ENCODE peak calls at places on chromosome 19, in four cellular contexts. S is IMR-90, A is lower lobe of right lung, O is suprapubic skin. C is an unnamed sample.

GRCh38 chr19:38210458-38210987 is 13.5 kb downstream of the DPF1 start:
- DNase-seq in S (peak; percentile 28), A (no peak), O (peak; percentile 77), C (no peak)

GRCh38 chr19:48206402-48207093 is 36.1 kb downstream of the ZSWIM9 start:
- DNase-seq in S (no peak), A (peak; percentile 80), O (no peak), C (no peak)

GRCh38 chr19:2057484-2058469 is 6.7 kb upstream of the MKNK2 start:
- DNase-seq in S (no peak), A (no peak), O (no peak), C (no peak)

GRCh38 chr19:32652893-32653625 is 21.9 kb downstream of the ANKRD27 start:
- DNase-seq in S (peak; percentile 81), A (peak; percentile 79), O (no peak), C (no peak)

GRCh38 chr19:50667177-50667758 is 18.0 kb downstream of the C19orf81 start:
- DNase-seq in S (no peak), A (no peak), O (no peak), C (no peak)

GRCh38 chr19:38290631-38291147 is 13.4 kb upstream of the C19orf33 start:
- DNase-seq in S (peak; percentile 98), A (peak; percentile 79), O (no peak), C (no peak)

GRCh38 chr19:48556163-48556562 is 4.2 kb downstream of the SULT2B1 start:
- DNase-seq in S (peak; percentile 69), A (no peak), O (no peak), C (no peak)

GRCh38 chr19:58044886-58045285 is 11.1 kb downstream of the ZSCAN1 start:
- DNase-seq in S (no peak), A (no peak), O (no peak), C (no peak)

GRCh38 chr19:10122066-10122465 is 2.4 kb upstream of the EIF3G start:
- DNase-seq in S (peak; percentile 70), A (no peak), O (no peak), C (no peak)

GRCh38 chr19:29663861-29664752 is 1.2 kb upstream of the PLEKHF1 start:
- DNase-seq in S (peak; percentile 33), A (no peak), O (no peak), C (no peak)

GRCh38 chr19:8580710-8581281 is 3.6 kb upstream of the MYO1F start:
- DNase-seq in S (peak; percentile 66), A (peak; percentile 89), O (peak; percentile 89), C (no peak)

GRCh38 chr19:15448778-15449619 is 757 bp downstream of the WIZ start:
- DNase-seq in S (no peak), A (no peak), O (no peak), C (no peak)

GRCh38 chr19:35986664-35987570 is 8.1 kb upstream of the SDHAF1 start:
- DNase-seq in S (no peak), A (peak; percentile 68), O (no peak), C (no peak)

GRCh38 chr19:14214580-14214979 is 8.6 kb upstream of the ADGRL1 start:
- DNase-seq in S (no peak), A (no peak), O (no peak), C (no peak)

GRCh38 chr19:35347171-35347929 is at the start of gene FFAR1:
- DNase-seq in S (no peak), A (peak; percentile 43), O (peak; percentile 47), C (no peak)

GRCh38 chr19:49165865-49166301 is 8.3 kb downstream of the TRPM4 start:
- DNase-seq in S (no peak), A (no peak), O (no peak), C (no peak)

DNA sequence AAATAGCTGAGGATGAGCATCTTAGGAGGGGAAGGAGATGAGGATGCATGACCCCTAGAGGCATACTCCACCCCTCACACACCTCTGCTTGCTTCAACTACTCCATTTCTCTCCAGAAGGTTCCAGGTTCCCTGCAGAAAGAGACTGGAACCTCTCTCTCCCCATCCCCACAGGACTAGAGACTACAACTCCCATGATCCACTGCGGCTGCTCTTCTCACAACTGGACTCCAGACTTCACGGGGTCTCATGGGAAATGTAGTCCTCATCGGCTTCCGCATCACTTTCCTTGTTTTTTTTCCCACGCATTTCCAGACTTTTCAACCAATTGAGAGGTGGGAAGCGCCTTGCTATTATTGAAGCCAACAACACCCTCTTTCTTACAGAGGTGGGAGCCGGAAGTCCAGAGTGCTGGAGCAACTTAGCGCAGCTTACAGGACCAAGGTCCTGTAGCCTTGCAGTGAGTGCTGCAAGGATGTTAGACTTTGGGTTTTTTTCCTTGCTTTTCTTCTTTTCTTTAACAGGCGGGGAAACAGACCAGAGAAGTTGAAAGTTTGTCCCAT is 13.9 kb upstream of the CACNG6 start:
- DNase-seq in S (peak; percentile 78), A (peak; percentile 72), O (no peak), C (no peak)
- H3K4me3 ChIP-seq in S (peak overlapping the region; percentile 55), A (peak overlapping the region; percentile 40), O (peak overlapping the region; percentile 37), C (peak overlapping the region; percentile 50)

DNA sequence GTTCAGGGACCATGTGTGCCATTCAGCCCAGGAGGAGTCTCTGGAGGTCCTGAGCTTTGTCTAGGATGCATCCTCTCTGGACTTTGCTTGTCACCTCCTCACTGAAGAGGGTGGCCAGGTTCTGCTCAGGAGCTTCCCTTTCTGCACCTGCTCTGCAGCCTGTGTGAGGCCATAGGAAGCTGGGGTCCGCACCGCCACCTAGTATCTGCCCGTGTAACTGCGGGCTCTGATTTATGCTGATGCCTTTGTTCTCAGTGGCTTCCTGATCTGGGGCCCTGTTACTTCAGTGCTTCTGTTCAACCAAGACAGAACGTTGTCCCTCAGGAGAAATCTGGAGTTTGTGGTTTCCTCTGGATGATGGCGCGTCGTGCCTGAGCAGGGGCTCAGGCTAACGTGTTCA is 15.5 kb downstream of the ZNF610 start:
- DNase-seq in S (no peak), A (no peak), O (no peak), C (no peak)
- TF ChIP-seq CTCF in S (no peak), A (no peak), O (no peak), C (no peak)

GRCh38 chr19:19206938-19207337 is 3.7 kb upstream of the NR2C2AP start:
- DNase-seq in S (no peak), A (no peak), O (no peak), C (no peak)
- H3K27me3 ChIP-seq in S (peaks cover 19% of the 10 kb centered on the region), A (peaks cover 18% of the 10 kb centered on the region), O (peaks cover 20% of the 10 kb centered on the region), C (no peaks in the 10 kb centered on the region)

GRCh38 chr19:5273782-5274181 is 66.8 kb downstream of the PTPRS start:
- DNase-seq in S (no peak), A (no peak), O (no peak), C (no peak)
- H3K4me3 ChIP-seq in S (no peak overlapping the region), A (no peak overlapping the region), O (no peak overlapping the region), C (no peak overlapping the region)

DNA sequence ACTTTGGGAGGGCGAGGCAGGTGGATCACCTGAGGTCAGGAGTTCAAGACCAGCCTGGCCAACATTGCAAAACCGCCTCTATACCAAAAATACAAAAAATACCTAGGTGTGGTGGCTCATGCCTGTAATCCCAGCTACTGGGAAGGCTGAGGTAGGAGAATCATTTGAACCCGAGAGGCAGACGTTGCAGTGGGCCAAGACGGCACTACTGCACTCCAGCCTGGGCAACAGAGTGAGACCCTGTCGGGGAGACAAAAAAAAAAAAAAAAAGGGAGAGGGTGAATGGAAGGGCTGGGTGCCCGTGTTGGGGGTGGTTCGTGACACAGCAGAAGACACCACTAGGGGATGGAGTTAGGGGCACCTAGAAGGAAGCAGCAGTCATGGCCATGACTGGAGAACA is 10.8 kb downstream of the CFD start:
- DNase-seq in S (no peak), A (no peak), O (no peak), C (no peak)
- TF ChIP-seq CTCF in S (no peak), A (no peak), O (no peak), C (no peak)

GRCh38 chr19:41991025-41991424 is 3.0 kb downstream of the ATP1A3 start:
- DNase-seq in S (no peak), A (no peak), O (no peak), C (no peak)

GRCh38 chr19:41990028-41990427 is 4.0 kb downstream of the ATP1A3 start:
- DNase-seq in S (no peak), A (no peak), O (no peak), C (no peak)

GRCh38 chr19:41990615-41991014 is 3.4 kb downstream of the ATP1A3 start:
- DNase-seq in S (no peak), A (no peak), O (no peak), C (no peak)

GRCh38 chr19:41987141-41987860 is 6.7 kb downstream of the ATP1A3 start:
- DNase-seq in S (no peak), A (no peak), O (no peak), C (no peak)

DNA sequence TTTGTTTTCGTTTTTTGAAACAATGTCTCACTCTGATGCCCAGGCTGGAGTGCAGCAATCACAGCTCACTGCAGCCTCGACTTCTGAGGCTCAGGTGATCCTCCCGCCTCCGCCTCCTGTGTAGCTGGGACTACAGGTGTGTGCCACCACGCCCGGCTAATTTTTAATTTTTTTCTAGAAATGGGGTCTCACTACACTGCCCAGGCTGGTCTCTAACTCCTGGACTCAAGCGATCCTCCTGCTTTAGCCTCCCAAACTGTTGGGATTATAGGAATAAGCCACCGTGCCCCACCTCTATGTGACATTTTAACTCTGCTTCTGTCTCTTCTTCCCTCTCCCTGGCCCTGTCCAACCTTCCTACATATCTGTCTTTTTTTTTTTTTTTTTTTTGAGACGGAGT is 5.1 kb downstream of the ATP1A3 start:
- DNase-seq in S (no peak), A (no peak), O (no peak), C (no peak)
- H3K27me3 ChIP-seq in S (peaks cover 38% of the 10 kb centered on the region), A (peaks cover 19% of the 10 kb centered on the region), O (peaks cover 43% of the 10 kb centered on the region), C (no peaks in the 10 kb centered on the region)

GRCh38 chr19:3712663-3713531 is 4.7 kb downstream of the TJP3 start:
- DNase-seq in S (no peak), A (peak; percentile 66), O (no peak), C (no peak)

GRCh38 chr19:3710265-3710812 is 2.2 kb downstream of the TJP3 start:
- DNase-seq in S (peak; percentile 43), A (peak; percentile 96), O (no peak), C (no peak)

GRCh38 chr19:3708207-3708931 is at the start of gene TJP3:
- DNase-seq in S (peak; percentile 39), A (peak; percentile 87), O (no peak), C (no peak)

GRCh38 chr19:3707868-3708206 is 347 bp upstream of the TJP3 start:
- DNase-seq in S (no peak), A (no peak), O (no peak), C (no peak)
- H3K4me3 ChIP-seq in S (no peak overlapping the region), A (peak overlapping the region; percentile 53), O (peak overlapping the region; percentile 27), C (no peak overlapping the region)